ENCODE peak calls at places on chromosomes 7 and 10, in five cellular contexts. One of them, this sample, is unnamed.

GRCh38 chr10:120318862-120319261 is 138.2 kb upstream of the PLPP4 start:
- DNase-seq in cardiac muscle cell: no peak
- DNase-seq in right lobe of liver: no peak
- DNase-seq in dorsolateral prefrontal cortex: no peak
- DNase-seq in fibroblast of mammary gland: no peak
- DNase-seq in this sample: no peak

GRCh38 chr7:100089458-100090201 is 861 bp downstream of the COPS6 start:
- DNase-seq in cardiac muscle cell: no peak
- DNase-seq in right lobe of liver: no peak
- DNase-seq in dorsolateral prefrontal cortex: no peak
- DNase-seq in fibroblast of mammary gland: peak; percentile 58
- DNase-seq in this sample: no peak

GRCh38 chr10:90742189-90742588 is 115.7 kb downstream of the HTR7 start:
- DNase-seq in cardiac muscle cell: peak; percentile 32
- DNase-seq in right lobe of liver: no peak
- DNase-seq in dorsolateral prefrontal cortex: no peak
- DNase-seq in fibroblast of mammary gland: peak; percentile 68
- DNase-seq in this sample: no peak

GRCh38 chr7:92246363-92247101 is 758 bp downstream of the ANKIB1 start:
- DNase-seq in cardiac muscle cell: peak; percentile 29
- DNase-seq in right lobe of liver: peak; percentile 46
- DNase-seq in dorsolateral prefrontal cortex: peak; percentile 54
- DNase-seq in fibroblast of mammary gland: peak; percentile 16
- DNase-seq in this sample: no peak

GRCh38 chr7:93194368-93194767 is 31.9 kb downstream of the HEPACAM2 start:
- DNase-seq in cardiac muscle cell: peak; percentile 14
- DNase-seq in right lobe of liver: no peak
- DNase-seq in dorsolateral prefrontal cortex: no peak
- DNase-seq in fibroblast of mammary gland: peak; percentile 66
- DNase-seq in this sample: no peak

GRCh38 chr10:1609596-1609995 is 127.7 kb downstream of the ADARB2 start:
- DNase-seq in cardiac muscle cell: no peak
- DNase-seq in right lobe of liver: no peak
- DNase-seq in dorsolateral prefrontal cortex: no peak
- DNase-seq in fibroblast of mammary gland: no peak
- DNase-seq in this sample: no peak

GRCh38 chr7:158695726-158696452 is 8.7 kb downstream of the NCAPG2 start:
- DNase-seq in cardiac muscle cell: peak; percentile 92
- DNase-seq in right lobe of liver: peak; percentile 66
- DNase-seq in dorsolateral prefrontal cortex: no peak
- DNase-seq in fibroblast of mammary gland: peak; percentile 78
- DNase-seq in this sample: no peak

GRCh38 chr10:92702301-92702916 is 12.7 kb downstream of the HHEX start:
- DNase-seq in cardiac muscle cell: no peak
- DNase-seq in right lobe of liver: no peak
- DNase-seq in dorsolateral prefrontal cortex: no peak
- DNase-seq in fibroblast of mammary gland: no peak
- DNase-seq in this sample: no peak

GRCh38 chr7:78301361-78301760 is 502.8 kb downstream of the PHTF2 start:
- DNase-seq in cardiac muscle cell: no peak
- DNase-seq in right lobe of liver: no peak
- DNase-seq in dorsolateral prefrontal cortex: no peak
- DNase-seq in fibroblast of mammary gland: peak; percentile 8
- DNase-seq in this sample: no peak

GRCh38 chr10:28359334-28359733 is 56.5 kb upstream of the MPP7 start:
- DNase-seq in cardiac muscle cell: no peak
- DNase-seq in right lobe of liver: no peak
- DNase-seq in dorsolateral prefrontal cortex: no peak
- DNase-seq in fibroblast of mammary gland: no peak
- DNase-seq in this sample: no peak

GRCh38 chr7:4745265-4745919 is 30.0 kb upstream of the AP5Z1 start:
- DNase-seq in cardiac muscle cell: no peak
- DNase-seq in right lobe of liver: no peak
- DNase-seq in dorsolateral prefrontal cortex: no peak
- DNase-seq in fibroblast of mammary gland: no peak
- DNase-seq in this sample: no peak

GRCh38 chr7:74684921-74685320 is 27.4 kb downstream of the GTF2I start:
- DNase-seq in cardiac muscle cell: no peak
- DNase-seq in right lobe of liver: no peak
- DNase-seq in dorsolateral prefrontal cortex: no peak
- DNase-seq in fibroblast of mammary gland: no peak
- DNase-seq in this sample: no peak

GRCh38 chr7:99459087-99459486 is 6.9 kb downstream of the ATP5MF start:
- DNase-seq in cardiac muscle cell: peak; percentile 19
- DNase-seq in right lobe of liver: no peak
- DNase-seq in dorsolateral prefrontal cortex: no peak
- DNase-seq in fibroblast of mammary gland: peak; percentile 44
- DNase-seq in this sample: no peak

GRCh38 chr7:45524373-45524913 is 49.7 kb upstream of the ADCY1 start:
- DNase-seq in cardiac muscle cell: no peak
- DNase-seq in right lobe of liver: no peak
- DNase-seq in dorsolateral prefrontal cortex: no peak
- DNase-seq in fibroblast of mammary gland: peak; percentile 10
- DNase-seq in this sample: no peak

GRCh38 chr10:46301056-46301645 is 14.4 kb downstream of the ANTXRL start:
- DNase-seq in cardiac muscle cell: no peak
- DNase-seq in right lobe of liver: peak; percentile 43
- DNase-seq in dorsolateral prefrontal cortex: no peak
- DNase-seq in fibroblast of mammary gland: no peak
- DNase-seq in this sample: no peak

GRCh38 chr7:152704796-152705384 is 28.9 kb upstream of the XRCC2 start:
- DNase-seq in cardiac muscle cell: no peak
- DNase-seq in right lobe of liver: no peak
- DNase-seq in dorsolateral prefrontal cortex: no peak
- DNase-seq in fibroblast of mammary gland: no peak
- DNase-seq in this sample: no peak

GRCh38 chr10:69160809-69161225 is 19.2 kb upstream of the SUPV3L1 start:
- DNase-seq in cardiac muscle cell: no peak
- DNase-seq in right lobe of liver: no peak
- DNase-seq in dorsolateral prefrontal cortex: no peak
- DNase-seq in fibroblast of mammary gland: no peak
- DNase-seq in this sample: no peak

GRCh38 chr7:107009846-107010203 is 34.7 kb upstream of the PRKAR2B start:
- DNase-seq in cardiac muscle cell: no peak
- DNase-seq in right lobe of liver: no peak
- DNase-seq in dorsolateral prefrontal cortex: no peak
- DNase-seq in fibroblast of mammary gland: no peak
- DNase-seq in this sample: no peak

GRCh38 chr10:113111900-113112853 is 162.1 kb downstream of the TCF7L2 start:
- DNase-seq in cardiac muscle cell: peak; percentile 81
- DNase-seq in right lobe of liver: peak; percentile 80
- DNase-seq in dorsolateral prefrontal cortex: no peak
- DNase-seq in fibroblast of mammary gland: peak; percentile 87
- DNase-seq in this sample: no peak

GRCh38 chr7:157339777-157340677 is 3.2 kb downstream of the DNAJB6 start:
- DNase-seq in cardiac muscle cell: peak; percentile 81
- DNase-seq in right lobe of liver: peak; percentile 62
- DNase-seq in dorsolateral prefrontal cortex: peak; percentile 66
- DNase-seq in fibroblast of mammary gland: peak; percentile 78
- DNase-seq in this sample: peak; percentile 76

GRCh38 chr10:98415710-98416077 is 712 bp upstream of the PYROXD2 start:
- DNase-seq in cardiac muscle cell: peak; percentile 53
- DNase-seq in right lobe of liver: no peak
- DNase-seq in dorsolateral prefrontal cortex: no peak
- DNase-seq in fibroblast of mammary gland: peak; percentile 37
- DNase-seq in this sample: no peak

GRCh38 chr7:141045842-141046630 is 27.8 kb upstream of the TMEM178B start:
- DNase-seq in cardiac muscle cell: peak; percentile 0
- DNase-seq in right lobe of liver: no peak
- DNase-seq in dorsolateral prefrontal cortex: no peak
- DNase-seq in fibroblast of mammary gland: peak; percentile 42
- DNase-seq in this sample: no peak

GRCh38 chr10:89115876-89116627 is 91.1 kb downstream of the CH25H start:
- DNase-seq in cardiac muscle cell: peak; percentile 64
- DNase-seq in right lobe of liver: no peak
- DNase-seq in dorsolateral prefrontal cortex: no peak
- DNase-seq in fibroblast of mammary gland: peak; percentile 87
- DNase-seq in this sample: no peak

GRCh38 chr7:93279541-93279940 is 47.4 kb downstream of the VPS50 start:
- DNase-seq in cardiac muscle cell: peak; percentile 1
- DNase-seq in right lobe of liver: no peak
- DNase-seq in dorsolateral prefrontal cortex: no peak
- DNase-seq in fibroblast of mammary gland: no peak
- DNase-seq in this sample: no peak

GRCh38 chr7:95723583-95724180 is 48.7 kb upstream of the DYNC1I1 start:
- DNase-seq in cardiac muscle cell: peak; percentile 63
- DNase-seq in right lobe of liver: no peak
- DNase-seq in dorsolateral prefrontal cortex: no peak
- DNase-seq in fibroblast of mammary gland: peak; percentile 56
- DNase-seq in this sample: peak; percentile 56

GRCh38 chr10:29585488-29585976 is 49.2 kb downstream of the SVIL start:
- DNase-seq in cardiac muscle cell: peak; percentile 12
- DNase-seq in right lobe of liver: no peak
- DNase-seq in dorsolateral prefrontal cortex: no peak
- DNase-seq in fibroblast of mammary gland: no peak
- DNase-seq in this sample: no peak

GRCh38 chr7:36202347-36202896 is 49.4 kb downstream of the EEPD1 start:
- DNase-seq in cardiac muscle cell: peak; percentile 9
- DNase-seq in right lobe of liver: no peak
- DNase-seq in dorsolateral prefrontal cortex: no peak
- DNase-seq in fibroblast of mammary gland: no peak
- DNase-seq in this sample: no peak

GRCh38 chr7:84535584-84536255 is 341.1 kb upstream of the SEMA3A start:
- DNase-seq in cardiac muscle cell: no peak
- DNase-seq in right lobe of liver: no peak
- DNase-seq in dorsolateral prefrontal cortex: no peak
- DNase-seq in fibroblast of mammary gland: no peak
- DNase-seq in this sample: no peak

GRCh38 chr10:86688398-86688921 is 20.1 kb downstream of the LDB3 start:
- DNase-seq in cardiac muscle cell: peak; percentile 82
- DNase-seq in right lobe of liver: peak; percentile 64
- DNase-seq in dorsolateral prefrontal cortex: no peak
- DNase-seq in fibroblast of mammary gland: peak; percentile 72
- DNase-seq in this sample: peak; percentile 49

GRCh38 chr7:142868188-142868811 is 13.4 kb downstream of the EPHB6 start:
- DNase-seq in cardiac muscle cell: no peak
- DNase-seq in right lobe of liver: peak; percentile 42
- DNase-seq in dorsolateral prefrontal cortex: no peak
- DNase-seq in fibroblast of mammary gland: no peak
- DNase-seq in this sample: no peak
- TF ChIP-seq CTCF in cardiac muscle cell: no peak
- TF ChIP-seq CTCF in right lobe of liver: no peak
- TF ChIP-seq CTCF in dorsolateral prefrontal cortex: no peak
- TF ChIP-seq CTCF in fibroblast of mammary gland: no peak
- TF ChIP-seq CTCF in this sample: no peak

DNA sequence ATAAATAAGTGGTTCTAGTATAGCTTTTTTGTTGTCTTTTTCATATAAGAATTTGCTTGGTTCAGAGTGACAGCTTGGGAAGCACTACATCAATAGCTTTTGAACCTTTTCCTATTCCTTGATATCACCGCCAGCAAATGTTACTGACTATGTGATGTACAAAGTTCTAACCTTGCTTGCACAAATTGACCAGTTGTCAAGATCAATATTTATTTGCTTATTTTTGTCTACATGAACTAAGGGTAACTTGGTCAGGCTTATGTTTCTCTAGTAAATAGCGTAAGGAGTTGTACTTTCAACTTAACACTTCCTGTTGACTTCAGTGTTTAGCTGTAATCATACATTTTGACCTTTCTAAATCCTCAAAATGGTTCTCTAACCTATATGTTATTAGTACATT is 239.3 kb upstream of the KAT6B start:
- DNase-seq in cardiac muscle cell: no peak
- DNase-seq in right lobe of liver: no peak
- DNase-seq in dorsolateral prefrontal cortex: no peak
- DNase-seq in fibroblast of mammary gland: no peak
- DNase-seq in this sample: no peak
- TF ChIP-seq CTCF in cardiac muscle cell: no peak
- TF ChIP-seq CTCF in right lobe of liver: no peak
- TF ChIP-seq CTCF in dorsolateral prefrontal cortex: no peak
- TF ChIP-seq CTCF in fibroblast of mammary gland: no peak
- TF ChIP-seq CTCF in this sample: no peak

GRCh38 chr7:2862831-2863361 is 18.8 kb upstream of the GNA12 start:
- DNase-seq in cardiac muscle cell: peak; percentile 92
- DNase-seq in right lobe of liver: no peak
- DNase-seq in dorsolateral prefrontal cortex: no peak
- DNase-seq in fibroblast of mammary gland: no peak
- DNase-seq in this sample: peak; percentile 53

GRCh38 chr7:2861509-2861908 is 17.4 kb upstream of the GNA12 start:
- DNase-seq in cardiac muscle cell: no peak
- DNase-seq in right lobe of liver: no peak
- DNase-seq in dorsolateral prefrontal cortex: no peak
- DNase-seq in fibroblast of mammary gland: no peak
- DNase-seq in this sample: no peak

GRCh38 chr7:2860627-2861133 is 16.6 kb upstream of the GNA12 start:
- DNase-seq in cardiac muscle cell: no peak
- DNase-seq in right lobe of liver: no peak
- DNase-seq in dorsolateral prefrontal cortex: no peak
- DNase-seq in fibroblast of mammary gland: no peak
- DNase-seq in this sample: peak; percentile 93

GRCh38 chr7:2856388-2857169 is 12.5 kb upstream of the GNA12 start:
- DNase-seq in cardiac muscle cell: no peak
- DNase-seq in right lobe of liver: no peak
- DNase-seq in dorsolateral prefrontal cortex: no peak
- DNase-seq in fibroblast of mammary gland: no peak
- DNase-seq in this sample: peak; percentile 50

DNA sequence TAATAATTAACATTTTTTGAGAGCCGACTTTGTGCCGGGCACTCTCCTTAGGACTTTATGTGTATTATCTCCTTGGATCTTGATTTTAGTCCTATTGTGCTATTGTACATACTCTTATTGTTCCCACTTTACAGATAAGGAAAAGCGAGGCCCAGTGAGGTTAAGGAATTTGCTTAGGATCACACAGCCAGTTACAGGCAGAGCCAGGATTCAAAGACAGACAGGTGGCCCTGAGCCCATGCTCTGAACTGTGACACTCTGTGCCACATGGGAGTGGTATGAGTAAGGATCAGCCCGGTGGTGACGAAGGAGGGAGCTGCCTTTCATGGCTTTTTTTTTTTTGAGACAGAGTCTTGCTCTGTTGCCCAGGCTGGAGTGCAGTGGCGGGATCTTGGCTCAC is 15.8 kb upstream of the GNA12 start:
- DNase-seq in cardiac muscle cell: no peak
- DNase-seq in right lobe of liver: no peak
- DNase-seq in dorsolateral prefrontal cortex: no peak
- DNase-seq in fibroblast of mammary gland: no peak
- DNase-seq in this sample: peak; percentile 66
- TF ChIP-seq CTCF in cardiac muscle cell: no peak
- TF ChIP-seq CTCF in right lobe of liver: no peak
- TF ChIP-seq CTCF in dorsolateral prefrontal cortex: no peak
- TF ChIP-seq CTCF in fibroblast of mammary gland: no peak
- TF ChIP-seq CTCF in this sample: no peak

GRCh38 chr7:108109216-108109908 is 20.8 kb downstream of the LAMB4 start:
- DNase-seq in cardiac muscle cell: peak; percentile 33
- DNase-seq in right lobe of liver: no peak
- DNase-seq in dorsolateral prefrontal cortex: no peak
- DNase-seq in fibroblast of mammary gland: peak; percentile 28
- DNase-seq in this sample: peak; percentile 19

GRCh38 chr7:108112683-108113082 is 17.5 kb downstream of the LAMB4 start:
- DNase-seq in cardiac muscle cell: no peak
- DNase-seq in right lobe of liver: no peak
- DNase-seq in dorsolateral prefrontal cortex: no peak
- DNase-seq in fibroblast of mammary gland: no peak
- DNase-seq in this sample: no peak

GRCh38 chr7:108118959-108119358 is 11.2 kb downstream of the LAMB4 start:
- DNase-seq in cardiac muscle cell: no peak
- DNase-seq in right lobe of liver: no peak
- DNase-seq in dorsolateral prefrontal cortex: no peak
- DNase-seq in fibroblast of mammary gland: no peak
- DNase-seq in this sample: no peak

GRCh38 chr7:108120196-108120595 is 10.0 kb downstream of the LAMB4 start:
- DNase-seq in cardiac muscle cell: no peak
- DNase-seq in right lobe of liver: no peak
- DNase-seq in dorsolateral prefrontal cortex: no peak
- DNase-seq in fibroblast of mammary gland: no peak
- DNase-seq in this sample: no peak

GRCh38 chr7:108114117-108114841 is 15.9 kb downstream of the LAMB4 start:
- DNase-seq in cardiac muscle cell: no peak
- DNase-seq in right lobe of liver: no peak
- DNase-seq in dorsolateral prefrontal cortex: no peak
- DNase-seq in fibroblast of mammary gland: no peak
- DNase-seq in this sample: peak; percentile 19
- TF ChIP-seq CTCF in cardiac muscle cell: peak; percentile 41
- TF ChIP-seq CTCF in right lobe of liver: no peak
- TF ChIP-seq CTCF in dorsolateral prefrontal cortex: peak; percentile 8
- TF ChIP-seq CTCF in fibroblast of mammary gland: peak; percentile 45
- TF ChIP-seq CTCF in this sample: peak; percentile 58

This sample was measured in Calu3.